ENCODE peak calls at places on chromosomes 5 and 9, in nine cellular contexts. E is fibroblast of the aortic adventitia; F is adipocyte; G is cardiac muscle cell; C is CD8-positive, alpha-beta memory T cell; M is adrenal gland; Q is hepatocyte; W is SJSA1; X is esophagus squamous epithelium. B is an unnamed sample.

GRCh38 chr9:114319147-114319546 is 3.8 kb upstream of the ORM1 start:
- DNase-seq in E (no peak), F (no peak), G (no peak), C (no peak), M (no peak), Q (no peak), W (peak), X (no peak), B (no peak)

GRCh38 chr5:122377023-122377422 is 65.0 kb downstream of the SNCAIP start:
- DNase-seq in E (peak), F (peak), G (no peak), C (no peak), M (no peak), Q (no peak), W (no peak), X (no peak), B (peak)

GRCh38 chr9:112127281-112127680 is 47.8 kb downstream of the SUSD1 start:
- DNase-seq in E (no peak), F (no peak), G (no peak), C (no peak), M (no peak), Q (no peak), W (no peak), X (no peak), B (no peak)

GRCh38 chr5:8606231-8606630 is 737.3 kb downstream of the MTRR start:
- DNase-seq in E (no peak), F (no peak), G (no peak), C (no peak), M (no peak), Q (no peak), W (no peak), X (no peak), B (no peak)

GRCh38 chr5:71922584-71923106 is 184.6 kb upstream of the MAP1B start:
- DNase-seq in E (peak), F (peak), G (no peak), C (no peak), M (no peak), Q (peak), W (peak), X (no peak), B (peak)

GRCh38 chr9:113397077-113397696 is 3.9 kb downstream of the ALAD start:
- DNase-seq in E (no peak), F (no peak), G (no peak), C (no peak), M (no peak), Q (no peak), W (no peak), X (no peak), B (no peak)

GRCh38 chr5:141001854-141002666 is 35.8 kb downstream of the PCDHAC2 start:
- DNase-seq in E (no peak), F (peak), G (peak), C (no peak), M (peak), Q (peak), W (no peak), X (no peak), B (no peak)

GRCh38 chr9:136119259-136120118 is 814 bp upstream of the TMEM250 start:
- DNase-seq in E (peak), F (peak), G (peak), C (peak), M (peak), Q (peak), W (peak), X (no peak), B (peak)

GRCh38 chr9:68847765-68848164 is 142.7 kb downstream of the PIP5K1B start:
- DNase-seq in E (no peak), F (no peak), G (no peak), C (no peak), M (no peak), Q (no peak), W (no peak), X (no peak), B (no peak)

GRCh38 chr9:85212209-85212608 is 529.5 kb downstream of the AGTPBP1 start:
- DNase-seq in E (peak), F (no peak), G (no peak), C (no peak), M (no peak), Q (peak), W (no peak), X (no peak), B (no peak)

GRCh38 chr5:68436686-68437520 is 221.3 kb downstream of the PIK3R1 start:
- DNase-seq in E (no peak), F (no peak), G (no peak), C (no peak), M (no peak), Q (no peak), W (no peak), X (no peak), B (peak)

GRCh38 chr5:151202381-151203139 is 21.3 kb downstream of the CCDC69 start:
- DNase-seq in E (peak), F (peak), G (no peak), C (peak), M (peak), Q (no peak), W (peak), X (no peak), B (peak)

GRCh38 chr9:132146015-132146414 is 15.8 kb upstream of the NTNG2 start:
- DNase-seq in E (no peak), F (no peak), G (no peak), C (no peak), M (no peak), Q (no peak), W (no peak), X (no peak), B (no peak)

GRCh38 chr5:32942225-32942989 is 231.3 kb downstream of the NPR3 start:
- DNase-seq in E (peak), F (no peak), G (peak), C (no peak), M (peak), Q (peak), W (no peak), X (no peak), B (peak)

GRCh38 chr9:97758334-97758916 is 61.3 kb upstream of the XPA start:
- DNase-seq in E (no peak), F (no peak), G (no peak), C (no peak), M (no peak), Q (no peak), W (no peak), X (no peak), B (no peak)

GRCh38 chr9:32525506-32525905 is 490 bp downstream of the RIGI start:
- DNase-seq in E (peak), F (peak), G (no peak), C (no peak), M (no peak), Q (peak), W (no peak), X (no peak), B (peak)

GRCh38 chr9:112046181-112046580 is 128.9 kb downstream of the SUSD1 start:
- DNase-seq in E (peak), F (peak), G (no peak), C (no peak), M (no peak), Q (no peak), W (no peak), X (no peak), B (peak)

GRCh38 chr5:43008369-43009158 is 31.6 kb downstream of the ANXA2R start:
- DNase-seq in E (peak), F (peak), G (peak), C (peak), M (peak), Q (peak), W (peak), X (peak), B (peak)

GRCh38 chr9:119164716-119165115 is 204.5 kb downstream of the BRINP1 start:
- DNase-seq in E (no peak), F (no peak), G (no peak), C (no peak), M (no peak), Q (no peak), W (no peak), X (no peak), B (no peak)

GRCh38 chr5:119055267-119055666 is 15.6 kb upstream of the DMXL1 start:
- DNase-seq in E (peak), F (peak), G (no peak), C (no peak), M (no peak), Q (no peak), W (no peak), X (no peak), B (peak)

GRCh38 chr9:138047469-138048040 is 170.0 kb downstream of the CACNA1B start:
- DNase-seq in E (no peak), F (no peak), G (peak), C (no peak), M (peak), Q (no peak), W (peak), X (no peak), B (no peak)

GRCh38 chr9:111955048-111955447 is 58.4 kb downstream of the UGCG start:
- DNase-seq in E (no peak), F (no peak), G (no peak), C (no peak), M (no peak), Q (no peak), W (no peak), X (no peak), B (no peak)

GRCh38 chr9:4207881-4208615 is 91.8 kb downstream of the GLIS3 start:
- DNase-seq in E (peak), F (no peak), G (no peak), C (no peak), M (no peak), Q (no peak), W (no peak), X (no peak), B (peak)

GRCh38 chr9:70494221-70494620 is 79.8 kb upstream of the KLF9 start:
- DNase-seq in E (no peak), F (no peak), G (no peak), C (no peak), M (no peak), Q (no peak), W (no peak), X (no peak), B (no peak)

GRCh38 chr5:31523041-31523440 is 8.9 kb downstream of the DROSHA start:
- DNase-seq in E (no peak), F (no peak), G (no peak), C (no peak), M (no peak), Q (no peak), W (no peak), X (no peak), B (no peak)

GRCh38 chr5:96492654-96493053 is 59.6 kb upstream of the PCSK1 start:
- DNase-seq in E (peak), F (no peak), G (no peak), C (no peak), M (no peak), Q (no peak), W (no peak), X (no peak), B (peak)

GRCh38 chr9:135221576-135221950 is 134.1 kb downstream of the OLFM1 start:
- DNase-seq in E (no peak), F (no peak), G (no peak), C (no peak), M (no peak), Q (no peak), W (no peak), X (no peak), B (no peak)

GRCh38 chr5:72018158-72018803 is 89.0 kb upstream of the MAP1B start:
- DNase-seq in E (peak), F (peak), G (peak), C (peak), M (peak), Q (peak), W (peak), X (no peak), B (peak)

GRCh38 chr9:108278341-108278740 is 577.4 kb downstream of the ACTL7B start:
- DNase-seq in E (no peak), F (no peak), G (no peak), C (no peak), M (no peak), Q (no peak), W (no peak), X (no peak), B (peak)

GRCh38 chr5:142143878-142144277 is 35.3 kb downstream of the NDFIP1 start:
- DNase-seq in E (peak), F (peak), G (peak), C (no peak), M (no peak), Q (peak), W (no peak), X (no peak), B (peak)

GRCh38 chr9:106622148-106622547 is 240.8 kb upstream of the ZNF462 start:
- DNase-seq in E (no peak), F (no peak), G (no peak), C (no peak), M (no peak), Q (no peak), W (no peak), X (no peak), B (no peak)

GRCh38 chr9:99635032-99635431 is 186.7 kb upstream of the NR4A3 start:
- DNase-seq in E (no peak), F (peak), G (no peak), C (no peak), M (no peak), Q (no peak), W (no peak), X (no peak), B (peak)

GRCh38 chr5:6483880-6484382 is 35.3 kb downstream of the UBE2QL1 start:
- DNase-seq in E (no peak), F (no peak), G (no peak), C (no peak), M (no peak), Q (no peak), W (no peak), X (no peak), B (no peak)

GRCh38 chr5:81302596-81302995 is 1.2 kb downstream of the ZCCHC9 start:
- DNase-seq in E (no peak), F (no peak), G (no peak), C (no peak), M (no peak), Q (no peak), W (no peak), X (no peak), B (peak)

GRCh38 chr9:91036356-91036755 is 234.7 kb downstream of the SYK start:
- DNase-seq in E (no peak), F (no peak), G (no peak), C (no peak), M (no peak), Q (no peak), W (no peak), X (no peak), B (no peak)

GRCh38 chr9:91145496-91145895 is 216.2 kb downstream of the AUH start:
- DNase-seq in E (no peak), F (no peak), G (no peak), C (no peak), M (no peak), Q (no peak), W (no peak), X (no peak), B (no peak)

DNA sequence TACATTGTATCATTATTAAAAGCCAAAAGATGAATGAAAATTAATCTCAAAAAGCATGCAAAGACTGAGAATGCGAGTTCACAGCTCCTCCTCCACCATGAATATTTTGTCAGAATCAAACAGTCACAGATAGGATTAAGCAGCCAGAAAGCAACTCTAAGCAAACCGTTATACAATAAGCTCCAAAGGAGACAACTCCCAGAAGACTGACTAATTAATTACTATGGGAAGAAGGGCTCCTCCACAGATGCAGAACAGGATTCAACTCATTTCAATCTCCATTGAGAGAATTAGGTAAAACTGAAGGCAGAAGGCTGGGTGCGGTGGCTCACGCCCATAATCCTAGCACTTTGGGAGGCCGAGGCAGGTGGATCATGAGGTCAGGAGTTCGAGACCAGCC is 68.2 kb downstream of the SERINC5 start:
- DNase-seq in E (no peak), F (no peak), G (no peak), C (no peak), M (no peak), Q (no peak), W (no peak), X (no peak), B (no peak)
- H3K4me3 ChIP-seq in E (no peak), F (no peak), G (no peak), C (peak), M (no peak), Q (no peak), W (no peak), X (no peak), B (no peak)

GRCh38 chr9:76591256-76591950 is 132.4 kb downstream of the GCNT1 start:
- DNase-seq in E (peak), F (peak), G (no peak), C (no peak), M (no peak), Q (no peak), W (peak), X (no peak), B (peak)

GRCh38 chr9:76594764-76595410 is 135.9 kb downstream of the GCNT1 start:
- DNase-seq in E (no peak), F (no peak), G (no peak), C (no peak), M (no peak), Q (no peak), W (no peak), X (no peak), B (no peak)

GRCh38 chr9:76595645-76596044 is 136.7 kb downstream of the GCNT1 start:
- DNase-seq in E (no peak), F (no peak), G (no peak), C (no peak), M (no peak), Q (no peak), W (no peak), X (no peak), B (no peak)

GRCh38 chr9:76593011-76593347 is 134.0 kb downstream of the GCNT1 start:
- DNase-seq in E (no peak), F (no peak), G (no peak), C (no peak), M (no peak), Q (no peak), W (no peak), X (no peak), B (no peak)

DNA sequence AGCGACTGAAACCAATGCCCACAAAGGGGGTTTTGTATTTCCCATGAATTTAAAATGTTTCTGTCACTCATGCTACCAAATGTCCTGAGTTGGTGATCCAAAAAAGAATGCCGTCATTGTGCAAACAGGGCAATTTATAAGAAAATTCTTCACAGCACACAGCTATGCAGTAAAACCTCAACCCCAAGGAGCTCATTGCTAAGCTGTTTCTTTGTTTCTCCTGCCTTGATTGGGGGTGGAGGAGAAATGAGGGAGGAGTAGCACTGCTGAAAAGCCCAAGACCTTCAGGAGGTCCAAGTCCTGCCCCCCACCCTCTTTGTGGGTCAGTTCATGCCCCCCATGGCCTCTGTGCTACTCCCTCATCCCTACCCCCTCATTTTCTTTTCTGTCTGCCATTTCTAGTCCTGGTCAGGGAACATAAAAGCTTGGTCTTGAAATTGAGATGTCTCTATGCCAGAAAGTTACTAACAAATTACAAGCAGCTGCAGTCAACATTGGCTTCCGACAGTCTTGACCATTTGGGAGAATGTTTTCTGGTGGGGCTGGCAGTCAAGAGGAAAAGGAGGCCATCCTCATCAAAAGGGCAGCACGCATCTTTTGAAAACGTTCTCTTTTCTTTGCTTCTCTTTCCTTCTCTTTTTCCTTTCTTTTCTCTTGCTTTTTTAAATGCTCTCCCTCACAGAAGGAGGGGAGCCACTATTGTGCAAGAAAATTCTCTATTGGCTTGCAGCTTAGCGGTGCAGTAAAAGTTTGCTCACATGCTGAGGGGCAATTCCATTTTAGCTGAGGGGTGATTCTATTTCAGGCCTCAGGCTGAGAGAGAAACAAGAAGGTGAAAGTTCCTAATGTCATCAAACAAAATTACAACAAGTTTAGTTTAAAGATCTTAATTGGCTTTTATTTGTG is 133.4 kb downstream of the GCNT1 start:
- DNase-seq in E (peak), F (peak), G (no peak), C (no peak), M (no peak), Q (no peak), W (no peak), X (no peak), B (no peak)
- H3K4me3 ChIP-seq in E (no peak), F (peak), G (no peak), C (no peak), M (no peak), Q (no peak), W (no peak), X (no peak), B (no peak)

DNA sequence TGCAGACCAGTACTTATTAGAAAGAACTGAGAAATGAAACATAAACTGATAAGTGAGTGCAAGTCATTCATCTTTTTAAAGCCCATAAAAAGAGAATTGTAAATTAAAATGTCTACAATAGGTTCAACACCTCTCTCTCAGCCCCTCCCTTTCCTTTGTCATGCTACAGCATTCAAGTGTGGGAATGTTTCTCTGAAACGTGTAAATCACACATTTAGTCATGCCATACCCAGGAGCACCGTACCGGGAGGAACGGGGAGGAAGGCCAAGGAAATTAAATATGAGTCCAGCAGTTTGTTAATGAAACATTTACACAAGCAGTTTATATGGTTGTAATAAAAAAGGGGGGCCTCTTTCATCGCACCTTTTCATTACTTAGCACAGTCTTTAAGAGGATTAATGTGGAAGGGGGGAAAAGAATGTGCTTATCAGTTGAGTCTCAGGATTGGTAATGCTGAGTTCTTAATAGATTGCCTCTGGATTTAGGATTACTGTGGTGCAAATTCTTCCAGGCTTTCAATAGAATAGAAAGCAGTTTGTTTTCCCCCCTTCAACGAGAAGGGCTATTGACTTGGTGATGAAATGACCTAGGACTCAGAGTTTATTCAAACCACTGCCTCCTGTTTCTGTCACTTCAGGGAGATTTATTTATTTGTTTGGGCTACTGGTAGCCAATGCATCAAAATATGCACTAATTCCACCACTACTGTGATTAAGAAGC is 176.0 kb upstream of the ZNF608 start:
- DNase-seq in E (no peak), F (no peak), G (no peak), C (no peak), M (no peak), Q (no peak), W (no peak), X (no peak), B (peak)
- H3K4me3 ChIP-seq in E (no peak), F (no peak), G (no peak), C (no peak), M (no peak), Q (no peak), W (no peak), X (no peak), B (no peak)

GRCh38 chr9:37029776-37030590 is 4.1 kb downstream of the PAX5 start:
- DNase-seq in E (no peak), F (no peak), G (no peak), C (no peak), M (no peak), Q (peak), W (no peak), X (no peak), B (no peak)
- H3K4me3 ChIP-seq in E (no peak), F (no peak), G (no peak), C (no peak), M (no peak), Q (no peak), W (no peak), X (no peak), B (no peak)

GRCh38 chr5:172791726-172792445 is 20.9 kb upstream of the DUSP1 start:
- DNase-seq in E (no peak), F (no peak), G (no peak), C (no peak), M (no peak), Q (no peak), W (no peak), X (no peak), B (no peak)

GRCh38 chr5:172789687-172790495 is 18.9 kb upstream of the DUSP1 start:
- DNase-seq in E (no peak), F (peak), G (no peak), C (no peak), M (no peak), Q (no peak), W (no peak), X (no peak), B (peak)

GRCh38 chr5:172791291-172791690 is 20.3 kb upstream of the DUSP1 start:
- DNase-seq in E (no peak), F (peak), G (no peak), C (no peak), M (no peak), Q (no peak), W (no peak), X (no peak), B (no peak)

GRCh38 chr5:172788771-172789686 is 18.0 kb upstream of the DUSP1 start:
- DNase-seq in E (peak), F (no peak), G (peak), C (no peak), M (peak), Q (peak), W (no peak), X (no peak), B (peak)

GRCh38 chr5:172790496-172790889 is 19.5 kb upstream of the DUSP1 start:
- DNase-seq in E (no peak), F (no peak), G (no peak), C (no peak), M (no peak), Q (no peak), W (no peak), X (no peak), B (no peak)
- H3K4me3 ChIP-seq in E (no peak), F (peak), G (no peak), C (no peak), M (no peak), Q (no peak), W (no peak), X (no peak), B (no peak)

B was measured in fibroblast of villous mesenchyme.